ENCODE peak calls at places on chromosomes 1 and 21, in eight cellular contexts. T, J, V, N, D, G, B and F are unnamed samples.

GRCh38 chr1:151143986-151144385 is 2.4 kb downstream of the SEMA6C start:
- DNase-seq in T (no peak), J (no peak), V (peak; percentile 44), N (no peak), D (no peak), G (no peak), B (no peak), F (no peak)

GRCh38 chr1:228472655-228473054 is 14.5 kb upstream of the RNF187 start:
- DNase-seq in T (no peak), J (no peak), V (no peak), N (no peak), D (peak; percentile 31), G (no peak), B (no peak), F (no peak)

GRCh38 chr1:205947024-205947423 is 3.8 kb upstream of the SLC26A9 start:
- DNase-seq in T (no peak), J (no peak), V (no peak), N (no peak), D (peak; percentile 15), G (no peak), B (no peak), F (no peak)

GRCh38 chr1:16068356-16069270 is 4.8 kb downstream of the FAM131C start:
- DNase-seq in T (no peak), J (peak; percentile 70), V (peak; percentile 85), N (no peak), D (peak; percentile 85), G (no peak), B (no peak), F (no peak)

GRCh38 chr1:145926706-145927072 is 595 bp downstream of the RBM8A start:
- DNase-seq in T (no peak), J (no peak), V (no peak), N (peak; percentile 55), D (no peak), G (no peak), B (no peak), F (no peak)

GRCh38 chr1:44239961-44240371 is 26.7 kb downstream of the DMAP1 start:
- DNase-seq in T (no peak), J (no peak), V (peak; percentile 91), N (no peak), D (no peak), G (no peak), B (no peak), F (no peak)

GRCh38 chr1:96808186-96808585 is 86.6 kb downstream of the PTBP2 start:
- DNase-seq in T (no peak), J (no peak), V (no peak), N (no peak), D (no peak), G (no peak), B (peak; percentile 33), F (no peak)

GRCh38 chr1:162939035-162939434 is 78.1 kb upstream of the CCDC190 start:
- DNase-seq in T (no peak), J (no peak), V (no peak), N (no peak), D (no peak), G (no peak), B (no peak), F (no peak)

GRCh38 chr1:105608713-105609112 is 1447.8 kb upstream of the PRMT6 start:
- DNase-seq in T (peak; percentile 5), J (no peak), V (no peak), N (no peak), D (peak; percentile 0), G (no peak), B (peak; percentile 2), F (peak; percentile 1)

GRCh38 chr1:198075296-198075695 is 81.5 kb upstream of the NEK7 start:
- DNase-seq in T (no peak), J (no peak), V (no peak), N (no peak), D (no peak), G (no peak), B (no peak), F (no peak)

GRCh38 chr21:28833181-28833580 is 159.5 kb downstream of the LTN1 start:
- DNase-seq in T (no peak), J (no peak), V (no peak), N (no peak), D (peak; percentile 70), G (no peak), B (no peak), F (no peak)

GRCh38 chr21:44666401-44667320 is at the start of gene KRTAP12-2:
- DNase-seq in T (no peak), J (no peak), V (no peak), N (no peak), D (peak; percentile 34), G (no peak), B (no peak), F (no peak)

GRCh38 chr1:25167269-25168192 is 64.8 kb downstream of the SYF2 start:
- DNase-seq in T (no peak), J (no peak), V (no peak), N (no peak), D (peak; percentile 71), G (no peak), B (no peak), F (no peak)

GRCh38 chr1:230099435-230099834 is 32.4 kb downstream of the GALNT2 start:
- DNase-seq in T (no peak), J (no peak), V (no peak), N (no peak), D (no peak), G (no peak), B (no peak), F (no peak)

GRCh38 chr1:14780271-14780670 is 181.8 kb downstream of the KAZN start:
- DNase-seq in T (no peak), J (no peak), V (no peak), N (no peak), D (no peak), G (no peak), B (no peak), F (no peak)

GRCh38 chr1:2025491-2025981 is 6.4 kb downstream of the GABRD start:
- DNase-seq in T (no peak), J (no peak), V (peak; percentile 84), N (no peak), D (no peak), G (no peak), B (no peak), F (no peak)

GRCh38 chr1:201888282-201889033 is at the start of gene SHISA4:
- DNase-seq in T (peak; percentile 38), J (peak; percentile 91), V (peak; percentile 89), N (no peak), D (peak; percentile 89), G (no peak), B (no peak), F (no peak)

GRCh38 chr1:68011786-68012375 is 38.5 kb downstream of the DIRAS3 start:
- DNase-seq in T (no peak), J (no peak), V (no peak), N (no peak), D (peak; percentile 41), G (no peak), B (no peak), F (no peak)